ENCODE peak calls at places on chromosomes 3 and 15, in ten cellular contexts. B is esophagus squamous epithelium, O is colonic mucosa, M is RWPE2, L is astrocyte, P is suprapubic skin, I is GM06990, Z is DND-41, R is fibroblast of lung, T is tibial nerve. N is an unnamed sample.

GRCh38 chr3:110569073-110569472 is 502.5 kb upstream of the NECTIN3 start:
- DNase-seq in Z (no peak), I (no peak), P (no peak), O (no peak), T (no peak), B (no peak), M (no peak), L (no peak), R (no peak), N (no peak)

GRCh38 chr3:129650256-129650872 is 43.9 kb upstream of the PLXND1 start:
- DNase-seq in R (peak; percentile 85), O (peak; percentile 72), B (no peak), T (peak; percentile 60), P (peak; percentile 83), L (peak; percentile 74), M (no peak), Z (peak; percentile 62), I (no peak), N (peak; percentile 54)

GRCh38 chr3:157280786-157281185 is 120.8 kb upstream of the CCNL1 start:
- DNase-seq in L (no peak), T (no peak), M (no peak), I (no peak), P (no peak), R (no peak), Z (no peak), O (no peak), B (no peak), N (no peak)

GRCh38 chr3:63387568-63387967 is 109.5 kb downstream of the SYNPR start:
- DNase-seq in M (no peak), P (no peak), L (peak; percentile 83), R (peak; percentile 84), O (no peak), B (no peak), I (no peak), T (no peak), Z (no peak), N (no peak)

GRCh38 chr3:84487296-84487695 is 471.5 kb upstream of the CADM2 start:
- DNase-seq in M (no peak), L (no peak), Z (no peak), R (no peak), I (no peak), P (no peak), B (no peak), T (no peak), O (no peak), N (no peak)

GRCh38 chr3:149080699-149081091 is 5.6 kb downstream of the HLTF start:
- DNase-seq in R (peak; percentile 57), Z (no peak), I (no peak), L (peak; percentile 49), M (no peak), T (no peak), O (no peak), B (no peak), P (no peak), N (no peak)

GRCh38 chr15:63481105-63481810 is 23.1 kb upstream of the USP3 start:
- DNase-seq in Z (no peak), P (no peak), I (peak; percentile 50), R (no peak), T (no peak), B (no peak), L (peak; percentile 18), O (no peak), M (no peak), N (no peak)

GRCh38 chr3:142976621-142977398 is 13.3 kb upstream of the PAQR9 start:
- DNase-seq in B (no peak), L (peak; percentile 94), R (peak; percentile 96), O (peak; percentile 45), M (peak; percentile 85), P (no peak), Z (no peak), T (no peak), I (no peak), N (no peak)

GRCh38 chr3:197353867-197354180 is 55.4 kb upstream of the DLG1 start:
- DNase-seq in L (no peak), O (no peak), I (no peak), B (no peak), M (no peak), R (no peak), P (no peak), Z (no peak), T (no peak), N (no peak)

GRCh38 chr3:122301063-122301462 is 24.0 kb upstream of the CSTA start:
- DNase-seq in O (no peak), P (no peak), B (no peak), Z (no peak), T (no peak), I (peak; percentile 44), L (no peak), M (no peak), R (no peak), N (no peak)

GRCh38 chr15:58058729-58059128 is 6.8 kb downstream of the ALDH1A2 start:
- DNase-seq in O (no peak), I (no peak), L (no peak), R (no peak), Z (no peak), B (no peak), T (no peak), P (no peak), M (no peak), N (no peak)
- H3K27me3 ChIP-seq in O (peaks cover 20% of the 10 kb centered on the region), I (no peaks in the 10 kb centered on the region), L (peaks cover 58% of the 10 kb centered on the region), R (peaks cover 10% of the 10 kb centered on the region), Z (peaks cover 13% of the 10 kb centered on the region), B (no peaks in the 10 kb centered on the region), T (peaks cover 63% of the 10 kb centered on the region), P (peaks cover 46% of the 10 kb centered on the region), M (peaks cover 3% of the 10 kb centered on the region), N (peaks cover 11% of the 10 kb centered on the region)

GRCh38 chr3:57091874-57092273 is 31.4 kb downstream of the SPATA12 start:
- DNase-seq in P (no peak), R (no peak), B (no peak), M (no peak), O (no peak), L (no peak), I (no peak), T (no peak), Z (no peak), N (no peak)
- H3K4me3 ChIP-seq in P (no peak overlapping the region), R (no peak overlapping the region), B (no peak overlapping the region), M (no peak overlapping the region), O (no peak overlapping the region), L (no peak overlapping the region), I (no peak overlapping the region), T (no peak overlapping the region), Z (no peak overlapping the region), N (no peak overlapping the region)

GRCh38 chr3:53506763-53507145 is 12.3 kb downstream of the CACNA1D start:
- DNase-seq in R (no peak), L (no peak), O (no peak), P (no peak), Z (no peak), I (no peak), M (no peak), B (no peak), T (no peak), N (no peak)

GRCh38 chr3:53502737-53503136 is 8.3 kb downstream of the CACNA1D start:
- DNase-seq in B (no peak), T (no peak), P (no peak), R (no peak), Z (no peak), L (no peak), I (no peak), M (no peak), O (no peak), N (no peak)

GRCh38 chr3:53503185-53503584 is 8.8 kb downstream of the CACNA1D start:
- DNase-seq in L (no peak), Z (no peak), B (no peak), P (no peak), T (no peak), I (no peak), O (no peak), R (no peak), M (no peak), N (no peak)

GRCh38 chr3:53509494-53509893 is 15.1 kb downstream of the CACNA1D start:
- DNase-seq in R (no peak), T (no peak), L (no peak), M (no peak), B (no peak), P (no peak), Z (no peak), I (no peak), O (no peak), N (no peak)

GRCh38 chr3:53506110-53506762 is 11.8 kb downstream of the CACNA1D start:
- DNase-seq in B (no peak), T (no peak), O (no peak), R (no peak), L (no peak), P (no peak), Z (no peak), M (no peak), I (no peak), N (no peak)
- H3K27me3 ChIP-seq in B (no peaks in the 10 kb centered on the region), T (no peaks in the 10 kb centered on the region), O (no peaks in the 10 kb centered on the region), R (no peaks in the 10 kb centered on the region), L (peaks cover 8% of the 10 kb centered on the region), P (peaks cover 3% of the 10 kb centered on the region), Z (peaks cover 19% of the 10 kb centered on the region), M (peaks cover 21% of the 10 kb centered on the region), I (no peaks in the 10 kb centered on the region), N (no peaks in the 10 kb centered on the region)

GRCh38 chr3:138434875-138435772 is 708 bp downstream of the ESYT3 start:
- DNase-seq in L (no peak), T (no peak), O (peak; percentile 18), Z (no peak), P (peak; percentile 63), I (no peak), M (no peak), B (no peak), R (peak; percentile 30), N (no peak)

GRCh38 chr3:138432576-138433240 is 1.7 kb upstream of the ESYT3 start:
- DNase-seq in L (no peak), O (no peak), Z (no peak), T (no peak), P (peak; percentile 27), R (no peak), M (no peak), B (no peak), I (no peak), N (no peak)

GRCh38 chr3:138435840-138436239 is 1.4 kb downstream of the ESYT3 start:
- DNase-seq in M (no peak), B (no peak), O (no peak), R (no peak), P (no peak), L (no peak), I (no peak), Z (no peak), T (no peak), N (no peak)

GRCh38 chr3:138433892-138434275 is 532 bp upstream of the ESYT3 start:
- DNase-seq in L (no peak), Z (no peak), P (no peak), T (no peak), M (no peak), O (no peak), R (no peak), I (no peak), B (no peak), N (no peak)

DNA sequence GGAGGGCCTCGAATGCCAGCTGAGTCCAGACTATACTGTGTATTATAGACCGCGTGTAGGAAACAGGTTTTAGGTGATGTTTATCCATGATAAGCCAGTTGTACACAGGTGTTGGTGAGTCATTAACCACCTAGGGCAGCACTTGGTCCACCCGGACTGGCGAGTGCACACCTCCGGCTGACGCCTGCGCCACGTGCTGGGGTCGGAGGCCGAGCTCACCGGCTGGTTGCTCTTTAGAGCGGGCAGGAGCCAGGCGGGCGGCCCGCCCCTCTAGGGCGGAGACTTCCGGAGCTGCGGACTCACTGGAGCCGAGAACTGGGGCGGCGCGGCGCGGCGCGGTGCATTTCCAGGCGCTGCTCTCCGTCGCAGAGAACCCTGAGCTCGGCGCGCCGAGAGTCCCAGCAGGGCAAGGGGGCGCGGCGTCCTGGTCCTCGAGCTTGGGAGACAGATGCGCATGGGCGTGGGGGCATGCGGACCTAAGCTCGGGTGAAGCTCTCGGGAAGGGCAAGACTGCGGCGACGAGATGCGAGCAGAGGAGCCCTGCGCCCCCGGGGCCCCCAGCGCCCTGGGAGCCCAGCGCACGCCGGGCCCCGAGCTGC is at the start of gene ESYT3:
- DNase-seq in R (peak; percentile 63), P (peak; percentile 76), Z (no peak), T (peak; percentile 45), B (no peak), M (peak; percentile 85), I (peak; percentile 24), L (peak; percentile 36), O (peak; percentile 83), N (peak; percentile 67)
- H3K4me3 ChIP-seq in R (peak within 1 kb of the TSS; percentile 6), P (peak within 1 kb of the TSS; percentile 65), Z (no peak within 1 kb of the TSS), T (peak within 1 kb of the TSS; percentile 62), B (peak within 1 kb of the TSS; percentile 33), M (peak within 1 kb of the TSS; percentile 30), I (no peak within 1 kb of the TSS), L (peak within 1 kb of the TSS; percentile 54), O (peak within 1 kb of the TSS; percentile 57), N (peak within 1 kb of the TSS; percentile 37)

N was measured in naive thymus-derived CD4-positive, alpha-beta T cell.